ENCODE peak calls at places on chromosomes 1 and 21, in five cellular contexts. J, K, Q, X and F are unnamed samples.

GRCh38 chr1:159960721-159961381 is 6.8 kb upstream of the SLAMF9 start:
- DNase-seq in J (no peak), K (no peak), Q (peak; percentile 89), X (no peak), F (no peak)

GRCh38 chr1:65431111-65431705 is 10.7 kb downstream of the LEPR start:
- DNase-seq in J (peak; percentile 27), K (peak; percentile 51), Q (no peak), X (no peak), F (no peak)

GRCh38 chr21:35924714-35925301 is 135.5 kb downstream of the SETD4 start:
- DNase-seq in J (no peak), K (no peak), Q (no peak), X (no peak), F (no peak)

GRCh38 chr1:23384312-23385058 is 14.8 kb upstream of the ZNF436 start:
- DNase-seq in J (no peak), K (no peak), Q (peak; percentile 41), X (no peak), F (no peak)

GRCh38 chr1:225881081-225882007 is 836 bp downstream of the TMEM63A start:
- DNase-seq in J (no peak), K (no peak), Q (peak; percentile 75), X (no peak), F (no peak)

GRCh38 chr1:207861442-207862177 is 49.3 kb downstream of the CD34 start:
- DNase-seq in J (no peak), K (no peak), Q (peak; percentile 31), X (no peak), F (no peak)

GRCh38 chr1:70922196-70922595 is 125.4 kb downstream of the PTGER3 start:
- DNase-seq in J (no peak), K (no peak), Q (no peak), X (no peak), F (no peak)

GRCh38 chr1:227889863-227890405 is 57.8 kb downstream of the WNT9A start:
- DNase-seq in J (no peak), K (no peak), Q (no peak), X (no peak), F (no peak)

GRCh38 chr1:232579958-232580705 is 49.8 kb downstream of the SIPA1L2 start:
- DNase-seq in J (no peak), K (no peak), Q (no peak), X (no peak), F (no peak)

GRCh38 chr1:62875676-62876075 is 91.7 kb downstream of the ATG4C start:
- DNase-seq in J (no peak), K (no peak), Q (no peak), X (no peak), F (no peak)

GRCh38 chr1:66253330-66253921 is 280.5 kb upstream of the SGIP1 start:
- DNase-seq in J (peak; percentile 56), K (peak; percentile 76), Q (no peak), X (no peak), F (no peak)

GRCh38 chr21:37751268-37751975 is 164.8 kb downstream of the KCNJ6 start:
- DNase-seq in J (no peak), K (no peak), Q (no peak), X (no peak), F (no peak)